ENCODE peak calls at places on chromosome 4, in ten cellular contexts. K, E, M, P, I, X, C, B, O and D are unnamed samples. For H3K27me3, the result is how much of the 10 kb centered on the place peaks cover.

GRCh38 chr4:151012836-151013235 is 2.2 kb downstream of the LRBA start:
- DNase-seq in K (no peak), E (no peak), M (peak), P (no peak), I (peak), X (no peak), C (peak), B (peak), O (no peak), D (peak)

GRCh38 chr4:156954598-156954997 is 17.0 kb downstream of the PDGFC start:
- DNase-seq in K (no peak), E (peak), M (no peak), P (no peak), I (no peak), X (no peak), C (no peak), B (no peak), O (no peak), D (peak)

GRCh38 chr4:71460368-71460767 is 121.5 kb downstream of the SLC4A4 start:
- DNase-seq in K (no peak), E (no peak), M (no peak), P (no peak), I (no peak), X (no peak), C (no peak), B (no peak), O (no peak), D (no peak)

GRCh38 chr4:6988016-6988715 is 55.0 kb upstream of the TADA2B start:
- DNase-seq in K (no peak), E (no peak), M (no peak), P (peak), I (no peak), X (no peak), C (no peak), B (no peak), O (no peak), D (no peak)

GRCh38 chr4:98101988-98102387 is 41.3 kb downstream of the STPG2 start:
- DNase-seq in K (no peak), E (no peak), M (peak), P (no peak), I (no peak), X (no peak), C (no peak), B (no peak), O (no peak), D (no peak)

GRCh38 chr4:98446499-98447375 is 185.6 kb downstream of the RAP1GDS1 start:
- DNase-seq in K (no peak), E (no peak), M (peak), P (peak), I (no peak), X (no peak), C (no peak), B (no peak), O (peak), D (peak)

GRCh38 chr4:94653984-94654609 is 103.7 kb upstream of the BMPR1B start:
- DNase-seq in K (no peak), E (no peak), M (no peak), P (no peak), I (peak), X (no peak), C (no peak), B (no peak), O (no peak), D (no peak)

GRCh38 chr4:87419578-87420249 is 2.7 kb upstream of the NUDT9 start:
- DNase-seq in K (no peak), E (no peak), M (peak), P (no peak), I (peak), X (no peak), C (no peak), B (no peak), O (no peak), D (no peak)

GRCh38 chr4:4860803-4861591 is 1.5 kb downstream of the MSX1 start:
- DNase-seq in K (peak), E (no peak), M (no peak), P (no peak), I (peak), X (no peak), C (no peak), B (peak), O (no peak), D (no peak)
- H3K27me3 ChIP-seq in K (half or more), E (half or more), M (half or more), P (under half), I (half or more), X (under half), C (under half), B (half or more), O (under half), D (half or more)

DNA sequence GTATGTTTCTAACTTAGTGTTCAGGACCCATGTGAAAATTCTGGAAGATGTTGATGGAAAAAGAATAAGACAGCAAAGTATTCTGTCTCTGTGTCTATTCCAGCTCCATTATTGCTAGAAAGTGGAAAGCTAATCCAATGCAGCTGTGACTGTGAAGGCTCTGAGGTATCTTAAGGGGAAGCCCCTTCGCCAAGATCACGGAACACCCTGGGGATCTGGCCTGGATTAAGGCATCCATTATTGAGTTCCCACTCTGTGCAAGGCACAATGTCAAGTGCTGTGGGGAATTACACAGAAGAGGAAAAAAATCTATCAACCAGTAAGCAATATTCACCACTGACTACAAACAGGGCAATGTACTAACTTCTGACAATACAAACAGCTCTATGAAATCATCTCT is 222.2 kb downstream of the LDB2 start:
- DNase-seq in K (peak), E (no peak), M (no peak), P (no peak), I (no peak), X (no peak), C (no peak), B (no peak), O (no peak), D (no peak)
- H3K27me3 ChIP-seq in K (under half), E (under half), M (under half), P (under half), I (under half), X (under half), C (under half), B (under half), O (under half), D (under half)

GRCh38 chr4:83335691-83336090 is 1.0 kb upstream of the HPSE start:
- DNase-seq in K (no peak), E (no peak), M (no peak), P (no peak), I (no peak), X (no peak), C (no peak), B (no peak), O (no peak), D (no peak)
- H3K27me3 ChIP-seq in K (under half), E (under half), M (under half), P (under half), I (half or more), X (under half), C (under half), B (under half), O (under half), D (under half)

GRCh38 chr4:5959221-5959982 is 58.8 kb downstream of the C4orf50 start:
- DNase-seq in K (no peak), E (no peak), M (no peak), P (no peak), I (no peak), X (no peak), C (no peak), B (no peak), O (no peak), D (no peak)
- H3K27me3 ChIP-seq in K (under half), E (half or more), M (under half), P (under half), I (under half), X (under half), C (under half), B (under half), O (under half), D (under half)

GRCh38 chr4:3744232-3744631 is 22.0 kb upstream of the ADRA2C start:
- DNase-seq in K (no peak), E (no peak), M (no peak), P (no peak), I (no peak), X (no peak), C (no peak), B (no peak), O (peak), D (no peak)
- H3K27me3 ChIP-seq in K (half or more), E (under half), M (under half), P (under half), I (half or more), X (under half), C (under half), B (under half), O (under half), D (under half)

DNA sequence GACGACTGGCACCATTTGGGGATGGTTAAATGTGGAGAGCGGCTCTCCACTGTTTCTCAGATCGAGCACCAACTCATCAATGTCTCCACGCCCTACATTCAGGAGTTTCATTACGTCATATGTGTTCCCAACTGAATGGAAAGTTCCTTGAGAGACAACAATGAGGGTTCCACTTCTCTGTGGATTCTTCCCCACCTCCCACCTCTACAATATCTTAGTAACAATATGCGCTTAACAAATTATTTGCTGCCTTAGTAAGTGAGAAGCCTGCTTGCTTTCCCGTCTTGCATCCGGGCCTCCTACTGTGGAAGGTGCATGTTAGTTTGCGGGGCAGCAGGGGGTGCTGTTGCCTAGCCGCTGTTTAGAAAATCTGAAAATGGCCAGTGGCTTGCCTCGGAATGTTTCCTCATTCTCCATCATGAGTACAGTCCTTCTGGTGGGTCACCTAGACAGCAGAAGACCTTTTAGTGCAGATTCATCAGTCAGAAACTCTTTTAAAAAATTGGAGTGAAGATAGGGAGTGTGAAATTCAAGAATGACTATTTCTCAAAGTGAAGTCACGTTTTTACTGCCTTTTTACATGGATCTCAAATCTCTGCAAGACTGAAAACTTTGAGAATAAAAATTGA is 55.7 kb downstream of the PHOX2B start:
- DNase-seq in K (peak), E (no peak), M (peak), P (peak), I (peak), X (no peak), C (no peak), B (peak), O (peak), D (peak)
- H3K27me3 ChIP-seq in K (under half), E (under half), M (under half), P (under half), I (under half), X (under half), C (under half), B (under half), O (under half), D (under half)